ENCODE peak calls at places on chromosomes 16 and 17, in seven cellular contexts. One of them, this sample, is unnamed. For H3K4me1, the result is how much of the 10 kb centered on the place peaks cover.

GRCh38 chr17:1158879-1159278 is 20.9 kb downstream of the ABR start:
- DNase-seq in HCT116: no peak
- DNase-seq in H1: no peak
- DNase-seq in Panc1: no peak
- DNase-seq in prostate gland: no peak
- DNase-seq in suprapubic skin: no peak
- DNase-seq in spleen: no peak
- DNase-seq in this sample: no peak

GRCh38 chr17:77011173-77012011 is 129.4 kb upstream of the SEC14L1 start:
- DNase-seq in suprapubic skin: no peak
- DNase-seq in HCT116: peak
- DNase-seq in spleen: no peak
- DNase-seq in prostate gland: peak
- DNase-seq in Panc1: peak
- DNase-seq in H1: peak
- DNase-seq in this sample: no peak

GRCh38 chr17:78783711-78784396 is 1.8 kb upstream of the CYTH1 start:
- DNase-seq in spleen: peak
- DNase-seq in HCT116: no peak
- DNase-seq in H1: no peak
- DNase-seq in suprapubic skin: no peak
- DNase-seq in prostate gland: no peak
- DNase-seq in Panc1: no peak
- DNase-seq in this sample: no peak

GRCh38 chr17:59377410-59377809 is 46.0 kb downstream of the YPEL2 start:
- DNase-seq in H1: no peak
- DNase-seq in HCT116: no peak
- DNase-seq in suprapubic skin: no peak
- DNase-seq in prostate gland: no peak
- DNase-seq in spleen: no peak
- DNase-seq in Panc1: no peak
- DNase-seq in this sample: no peak

GRCh38 chr16:27671410-27671809 is 121.5 kb downstream of the KATNIP start:
- DNase-seq in prostate gland: no peak
- DNase-seq in Panc1: no peak
- DNase-seq in HCT116: no peak
- DNase-seq in spleen: no peak
- DNase-seq in H1: no peak
- DNase-seq in suprapubic skin: no peak
- DNase-seq in this sample: no peak

GRCh38 chr16:30485818-30486436 is 13.4 kb downstream of the ITGAL start:
- DNase-seq in HCT116: no peak
- DNase-seq in prostate gland: no peak
- DNase-seq in suprapubic skin: no peak
- DNase-seq in H1: no peak
- DNase-seq in spleen: no peak
- DNase-seq in Panc1: no peak
- DNase-seq in this sample: no peak

GRCh38 chr17:42698736-42699414 is 16.5 kb downstream of the CNTNAP1 start:
- DNase-seq in HCT116: no peak
- DNase-seq in prostate gland: no peak
- DNase-seq in Panc1: no peak
- DNase-seq in spleen: no peak
- DNase-seq in H1: no peak
- DNase-seq in suprapubic skin: no peak
- DNase-seq in this sample: no peak

GRCh38 chr16:84501077-84501735 is 3.3 kb downstream of the MEAK7 start:
- DNase-seq in H1: no peak
- DNase-seq in Panc1: peak
- DNase-seq in suprapubic skin: no peak
- DNase-seq in prostate gland: no peak
- DNase-seq in spleen: peak
- DNase-seq in HCT116: peak
- DNase-seq in this sample: no peak

GRCh38 chr17:30956764-30957374 is 14.0 kb upstream of the RNF135 start:
- DNase-seq in prostate gland: no peak
- DNase-seq in HCT116: no peak
- DNase-seq in H1: no peak
- DNase-seq in Panc1: no peak
- DNase-seq in spleen: no peak
- DNase-seq in suprapubic skin: no peak
- DNase-seq in this sample: no peak

GRCh38 chr16:16890964-16891363 is 512.0 kb downstream of the NPIPA7 start:
- DNase-seq in H1: no peak
- DNase-seq in HCT116: peak
- DNase-seq in Panc1: no peak
- DNase-seq in suprapubic skin: no peak
- DNase-seq in prostate gland: no peak
- DNase-seq in spleen: no peak
- DNase-seq in this sample: peak

GRCh38 chr17:8896087-8896486 is 28.6 kb upstream of the PIK3R6 start:
- DNase-seq in HCT116: no peak
- DNase-seq in prostate gland: no peak
- DNase-seq in spleen: peak
- DNase-seq in suprapubic skin: no peak
- DNase-seq in Panc1: no peak
- DNase-seq in H1: no peak
- DNase-seq in this sample: no peak

GRCh38 chr17:8896641-8897635 is 29.5 kb upstream of the PIK3R6 start:
- DNase-seq in suprapubic skin: no peak
- DNase-seq in H1: no peak
- DNase-seq in HCT116: no peak
- DNase-seq in spleen: peak
- DNase-seq in prostate gland: no peak
- DNase-seq in Panc1: no peak
- DNase-seq in this sample: no peak

GRCh38 chr17:8900626-8901585 is 33.4 kb upstream of the PIK3R6 start:
- DNase-seq in suprapubic skin: no peak
- DNase-seq in H1: no peak
- DNase-seq in prostate gland: no peak
- DNase-seq in HCT116: no peak
- DNase-seq in Panc1: no peak
- DNase-seq in spleen: no peak
- DNase-seq in this sample: no peak

GRCh38 chr17:8904201-8904600 is 36.7 kb upstream of the PIK3R6 start:
- DNase-seq in HCT116: no peak
- DNase-seq in H1: no peak
- DNase-seq in Panc1: no peak
- DNase-seq in suprapubic skin: no peak
- DNase-seq in spleen: no peak
- DNase-seq in prostate gland: no peak
- DNase-seq in this sample: peak

DNA sequence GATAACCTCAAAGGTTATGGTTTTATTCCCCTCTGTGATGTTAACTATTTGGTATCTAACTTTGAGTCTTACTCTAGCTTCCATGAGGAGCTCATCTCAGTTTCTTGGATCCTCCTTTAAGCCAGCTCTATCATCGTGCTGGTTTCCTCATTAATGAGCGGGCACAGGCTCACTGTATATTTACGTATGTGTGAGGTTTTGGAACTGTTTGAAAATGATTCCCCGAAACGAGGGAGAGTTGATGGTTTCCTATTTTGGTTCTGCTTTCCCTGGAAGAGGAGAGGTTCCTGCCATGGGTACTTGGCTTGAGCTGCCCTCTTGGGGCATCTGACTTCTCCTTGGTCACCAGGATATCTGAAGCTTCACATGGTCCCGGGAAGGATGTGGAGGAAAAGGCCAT is 32.7 kb upstream of the PIK3R6 start:
- DNase-seq in spleen: no peak
- DNase-seq in HCT116: no peak
- DNase-seq in suprapubic skin: no peak
- DNase-seq in H1: no peak
- DNase-seq in prostate gland: no peak
- DNase-seq in Panc1: no peak
- DNase-seq in this sample: no peak
- H3K4me3 ChIP-seq in spleen: no peak
- H3K4me3 ChIP-seq in HCT116: no peak
- H3K4me3 ChIP-seq in suprapubic skin: no peak
- H3K4me3 ChIP-seq in H1: no peak
- H3K4me3 ChIP-seq in prostate gland: no peak
- H3K4me3 ChIP-seq in Panc1: no peak
- H3K4me3 ChIP-seq in this sample: no peak

GRCh38 chr16:8866118-8866883 is 2.5 kb downstream of the CARHSP1 start:
- DNase-seq in H1: peak
- DNase-seq in suprapubic skin: no peak
- DNase-seq in Panc1: no peak
- DNase-seq in HCT116: no peak
- DNase-seq in spleen: no peak
- DNase-seq in prostate gland: peak
- DNase-seq in this sample: no peak
- H3K4me1 ChIP-seq in H1: under half
- H3K4me1 ChIP-seq in suprapubic skin: half or more
- H3K4me1 ChIP-seq in Panc1: half or more
- H3K4me1 ChIP-seq in HCT116: half or more
- H3K4me1 ChIP-seq in spleen: under half
- H3K4me1 ChIP-seq in prostate gland: under half
- H3K4me1 ChIP-seq in this sample: half or more

GRCh38 chr17:35087731-35088646 is 24.5 kb upstream of the RFFL start:
- DNase-seq in Panc1: no peak
- DNase-seq in H1: no peak
- DNase-seq in suprapubic skin: peak
- DNase-seq in prostate gland: peak
- DNase-seq in HCT116: no peak
- DNase-seq in spleen: peak
- DNase-seq in this sample: no peak

GRCh38 chr17:35089846-35090193 is 26.3 kb upstream of the RFFL start:
- DNase-seq in Panc1: no peak
- DNase-seq in HCT116: no peak
- DNase-seq in prostate gland: no peak
- DNase-seq in H1: no peak
- DNase-seq in suprapubic skin: no peak
- DNase-seq in spleen: peak
- DNase-seq in this sample: no peak

GRCh38 chr17:35088911-35089845 is 25.7 kb upstream of the RFFL start:
- DNase-seq in prostate gland: peak
- DNase-seq in H1: peak
- DNase-seq in Panc1: no peak
- DNase-seq in suprapubic skin: peak
- DNase-seq in HCT116: peak
- DNase-seq in spleen: peak
- DNase-seq in this sample: no peak

GRCh38 chr17:35086931-35087573 is 23.5 kb upstream of the RFFL start:
- DNase-seq in spleen: no peak
- DNase-seq in HCT116: no peak
- DNase-seq in H1: no peak
- DNase-seq in prostate gland: no peak
- DNase-seq in Panc1: no peak
- DNase-seq in suprapubic skin: no peak
- DNase-seq in this sample: no peak

DNA sequence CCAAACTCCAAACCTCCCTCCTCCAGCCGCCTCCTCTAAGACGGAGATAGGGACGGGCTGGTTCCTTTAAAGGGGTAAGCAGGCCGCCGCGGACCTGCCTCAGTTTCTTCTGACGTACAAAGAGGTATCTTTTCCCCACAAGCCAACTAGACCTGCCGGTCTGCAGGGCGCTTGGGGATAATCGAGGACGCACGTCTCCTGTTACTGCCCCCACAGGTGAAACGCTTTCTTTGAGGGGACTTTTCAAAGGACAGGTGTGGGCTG is 25.1 kb upstream of the RFFL start:
- DNase-seq in H1: peak
- DNase-seq in Panc1: no peak
- DNase-seq in prostate gland: peak
- DNase-seq in HCT116: peak
- DNase-seq in spleen: no peak
- DNase-seq in suprapubic skin: no peak
- DNase-seq in this sample: no peak
- TF ChIP-seq POLR2AphosphoS5 in H1: no peak
- TF ChIP-seq POLR2AphosphoS5 in Panc1: no peak
- TF ChIP-seq POLR2AphosphoS5 in prostate gland: no peak
- TF ChIP-seq POLR2AphosphoS5 in HCT116: peak
- TF ChIP-seq POLR2AphosphoS5 in spleen: no peak
- TF ChIP-seq POLR2AphosphoS5 in suprapubic skin: no peak
- TF ChIP-seq POLR2AphosphoS5 in this sample: no peak

DNA sequence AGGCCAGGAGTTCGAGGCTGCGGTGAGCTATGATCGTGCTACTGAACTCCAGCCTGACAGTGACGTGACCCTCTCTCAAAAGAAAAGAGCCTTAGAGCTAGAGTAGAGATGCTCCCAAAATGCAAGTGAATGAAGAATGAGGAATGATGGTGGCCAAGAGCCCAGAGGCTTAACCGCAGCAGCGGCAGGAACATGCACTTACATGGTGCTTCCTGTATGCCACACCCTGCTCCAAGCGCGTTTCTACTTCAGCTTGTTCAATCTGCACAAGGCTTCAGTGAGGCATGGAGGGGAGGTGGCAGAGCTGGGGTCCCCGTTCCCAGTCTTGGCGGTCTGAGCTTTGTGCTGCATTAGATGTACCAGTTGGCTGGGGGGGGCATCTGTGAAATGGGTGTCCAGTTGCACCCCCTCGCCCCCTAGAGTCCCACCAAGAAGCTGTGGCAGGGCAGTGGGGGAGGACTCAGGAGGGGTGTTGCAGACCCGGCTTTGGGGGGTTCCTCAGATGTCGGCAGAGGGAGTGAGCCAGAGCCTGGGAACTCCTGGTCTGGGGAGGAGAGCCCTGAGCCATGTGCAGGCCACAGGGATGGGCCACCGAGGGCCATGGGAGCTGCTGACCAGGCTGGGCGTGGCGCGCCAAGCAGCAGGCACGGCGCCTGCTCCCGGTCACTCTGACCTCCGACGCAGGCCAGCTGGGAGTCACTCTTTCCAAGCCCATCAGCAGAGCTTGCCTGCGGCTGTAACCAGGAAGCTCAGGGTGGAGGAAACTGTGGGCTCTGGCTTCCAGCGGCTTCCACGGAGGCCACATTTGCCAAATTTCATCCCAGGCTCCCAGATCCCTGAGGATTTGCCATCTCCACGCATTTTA is 260.1 kb downstream of the PARN start:
- DNase-seq in prostate gland: no peak
- DNase-seq in spleen: no peak
- DNase-seq in suprapubic skin: no peak
- DNase-seq in H1: no peak
- DNase-seq in HCT116: no peak
- DNase-seq in Panc1: no peak
- DNase-seq in this sample: no peak
- H3K4me3 ChIP-seq in prostate gland: no peak
- H3K4me3 ChIP-seq in spleen: no peak
- H3K4me3 ChIP-seq in suprapubic skin: no peak
- H3K4me3 ChIP-seq in H1: no peak
- H3K4me3 ChIP-seq in HCT116: no peak
- H3K4me3 ChIP-seq in Panc1: no peak
- H3K4me3 ChIP-seq in this sample: no peak

GRCh38 chr17:32303861-32304288 is 38.1 kb downstream of the C17orf75 start:
- DNase-seq in prostate gland: no peak
- DNase-seq in Panc1: no peak
- DNase-seq in HCT116: no peak
- DNase-seq in spleen: no peak
- DNase-seq in suprapubic skin: no peak
- DNase-seq in H1: no peak
- DNase-seq in this sample: no peak
- H3K4me1 ChIP-seq in prostate gland: under half
- H3K4me1 ChIP-seq in Panc1: under half
- H3K4me1 ChIP-seq in HCT116: under half
- H3K4me1 ChIP-seq in spleen: under half
- H3K4me1 ChIP-seq in suprapubic skin: under half
- H3K4me1 ChIP-seq in H1: under half
- H3K4me1 ChIP-seq in this sample: under half

GRCh38 chr16:67893791-67894399 is 841 bp downstream of the PSKH1 start:
- DNase-seq in HCT116: no peak
- DNase-seq in prostate gland: no peak
- DNase-seq in suprapubic skin: no peak
- DNase-seq in H1: no peak
- DNase-seq in Panc1: no peak
- DNase-seq in spleen: no peak
- DNase-seq in this sample: no peak
- TF ChIP-seq POLR2AphosphoS5 in HCT116: no peak
- TF ChIP-seq POLR2AphosphoS5 in prostate gland: no peak
- TF ChIP-seq POLR2AphosphoS5 in suprapubic skin: no peak
- TF ChIP-seq POLR2AphosphoS5 in H1: no peak
- TF ChIP-seq POLR2AphosphoS5 in Panc1: no peak
- TF ChIP-seq POLR2AphosphoS5 in spleen: no peak
- TF ChIP-seq POLR2AphosphoS5 in this sample: no peak

This sample was measured in vagina.